ENCODE peak calls at places on chromosomes 11 and 22, in four cellular contexts. One of them, this sample, is unnamed.

GRCh38 chr22:26828311-26828710 is 170.9 kb downstream of the MIAT start:
- DNase-seq in IMR-90: no peak
- DNase-seq in H1: no peak
- DNase-seq in H9: no peak
- DNase-seq in this sample: no peak

GRCh38 chr11:117734596-117734995 is 62.4 kb downstream of the DSCAML1 start:
- DNase-seq in H9: no peak
- DNase-seq in IMR-90: no peak
- DNase-seq in H1: no peak
- DNase-seq in this sample: peak; percentile 27

GRCh38 chr22:27218012-27218483 is 560.7 kb downstream of the MIAT start:
- DNase-seq in IMR-90: no peak
- DNase-seq in H1: no peak
- DNase-seq in H9: no peak
- DNase-seq in this sample: no peak

GRCh38 chr22:49900441-49901230 is 17.6 kb downstream of the ALG12 start:
- DNase-seq in H1: no peak
- DNase-seq in H9: no peak
- DNase-seq in IMR-90: no peak
- DNase-seq in this sample: no peak

GRCh38 chr11:93747122-93747521 is 5.7 kb downstream of the C11orf54 start:
- DNase-seq in H9: no peak
- DNase-seq in H1: no peak
- DNase-seq in IMR-90: no peak
- DNase-seq in this sample: no peak

GRCh38 chr11:117826832-117827231 is 2.3 kb upstream of the FXYD2 start:
- DNase-seq in IMR-90: no peak
- DNase-seq in H9: no peak
- DNase-seq in H1: no peak
- DNase-seq in this sample: no peak

GRCh38 chr11:235180-235997 is 753 bp downstream of the SIRT3 start:
- DNase-seq in H1: no peak
- DNase-seq in IMR-90: peak; percentile 32
- DNase-seq in H9: no peak
- DNase-seq in this sample: no peak

GRCh38 chr22:35231585-35232084 is 25.7 kb upstream of the HMGXB4 start:
- DNase-seq in H1: peak; percentile 68
- DNase-seq in H9: peak; percentile 86
- DNase-seq in IMR-90: peak; percentile 55
- DNase-seq in this sample: peak; percentile 88

GRCh38 chr11:2171531-2171930 is at the start of gene TH:
- DNase-seq in H9: no peak
- DNase-seq in H1: no peak
- DNase-seq in IMR-90: no peak
- DNase-seq in this sample: no peak

GRCh38 chr11:118229274-118229847 is 4.5 kb upstream of the JAML start:
- DNase-seq in H9: no peak
- DNase-seq in IMR-90: no peak
- DNase-seq in H1: no peak
- DNase-seq in this sample: no peak

GRCh38 chr22:49995413-49996191 is 17.0 kb downstream of the IL17REL start:
- DNase-seq in H1: no peak
- DNase-seq in IMR-90: no peak
- DNase-seq in H9: no peak
- DNase-seq in this sample: no peak

GRCh38 chr22:48499456-48500425 is 1327.9 kb downstream of the BRD1 start:
- DNase-seq in H1: no peak
- DNase-seq in IMR-90: no peak
- DNase-seq in H9: no peak
- DNase-seq in this sample: no peak

GRCh38 chr22:46813816-46814597 is 51.6 kb downstream of the TBC1D22A start:
- DNase-seq in H9: no peak
- DNase-seq in H1: no peak
- DNase-seq in IMR-90: peak; percentile 61
- DNase-seq in this sample: peak; percentile 69

GRCh38 chr11:96341237-96342130 is 1.5 kb downstream of the MAML2 start:
- DNase-seq in IMR-90: peak; percentile 56
- DNase-seq in H9: peak; percentile 61
- DNase-seq in H1: no peak
- DNase-seq in this sample: no peak

GRCh38 chr22:17305076-17305475 is 64.2 kb upstream of the CECR2 start:
- DNase-seq in H1: no peak
- DNase-seq in H9: no peak
- DNase-seq in IMR-90: no peak
- DNase-seq in this sample: no peak

GRCh38 chr11:73298233-73298632 is 9.8 kb upstream of the ARHGEF17 start:
- DNase-seq in H9: no peak
- DNase-seq in IMR-90: no peak
- DNase-seq in H1: no peak
- DNase-seq in this sample: no peak

GRCh38 chr11:12914401-12914912 is 94.7 kb upstream of the RASSF10 start:
- DNase-seq in IMR-90: peak; percentile 33
- DNase-seq in H1: peak; percentile 87
- DNase-seq in H9: peak; percentile 96
- DNase-seq in this sample: peak; percentile 94

GRCh38 chr11:3169235-3169951 is 4.3 kb upstream of the OSBPL5 start:
- DNase-seq in H9: peak; percentile 73
- DNase-seq in H1: no peak
- DNase-seq in IMR-90: peak; percentile 73
- DNase-seq in this sample: peak; percentile 66

GRCh38 chr11:112498701-112499100 is 238.0 kb upstream of the PLET1 start:
- DNase-seq in H9: no peak
- DNase-seq in IMR-90: no peak
- DNase-seq in H1: no peak
- DNase-seq in this sample: no peak

GRCh38 chr11:93481696-93482095 is 61.5 kb downstream of the SMCO4 start:
- DNase-seq in H1: no peak
- DNase-seq in IMR-90: no peak
- DNase-seq in H9: no peak
- DNase-seq in this sample: no peak

GRCh38 chr11:112455791-112456190 is 195.1 kb upstream of the PLET1 start:
- DNase-seq in IMR-90: peak; percentile 9
- DNase-seq in H1: no peak
- DNase-seq in H9: no peak
- DNase-seq in this sample: no peak

GRCh38 chr11:6259638-6260019 is at the start of gene CCKBR:
- DNase-seq in H9: peak; percentile 65
- DNase-seq in H1: no peak
- DNase-seq in IMR-90: no peak
- DNase-seq in this sample: no peak

GRCh38 chr11:125071408-125071807 is 8.3 kb downstream of the SLC37A2 start:
- DNase-seq in IMR-90: no peak
- DNase-seq in H1: no peak
- DNase-seq in H9: peak; percentile 27
- DNase-seq in this sample: no peak

GRCh38 chr22:38316340-38317236 is 645 bp downstream of the CSNK1E start:
- DNase-seq in IMR-90: peak; percentile 51
- DNase-seq in H9: no peak
- DNase-seq in H1: no peak
- DNase-seq in this sample: peak; percentile 68

GRCh38 chr11:61955416-61956135 is 5.4 kb downstream of the BEST1 start:
- DNase-seq in H1: peak; percentile 83
- DNase-seq in H9: peak; percentile 95
- DNase-seq in IMR-90: no peak
- DNase-seq in this sample: peak; percentile 78

GRCh38 chr11:61952882-61953281 is 2.7 kb downstream of the BEST1 start:
- DNase-seq in IMR-90: no peak
- DNase-seq in H1: no peak
- DNase-seq in H9: no peak
- DNase-seq in this sample: no peak

GRCh38 chr11:61956191-61957027 is 6.3 kb downstream of the BEST1 start:
- DNase-seq in IMR-90: no peak
- DNase-seq in H1: no peak
- DNase-seq in H9: no peak
- DNase-seq in this sample: no peak

GRCh38 chr11:61954106-61955030 is 4.2 kb downstream of the BEST1 start:
- DNase-seq in IMR-90: no peak
- DNase-seq in H1: no peak
- DNase-seq in H9: no peak
- DNase-seq in this sample: no peak

GRCh38 chr11:61955031-61955415 is 4.9 kb downstream of the BEST1 start:
- DNase-seq in H9: peak; percentile 80
- DNase-seq in H1: no peak
- DNase-seq in IMR-90: peak; percentile 87
- DNase-seq in this sample: peak; percentile 89
- H3K4ac ChIP-seq in H9: no peak overlapping the region
- H3K4ac ChIP-seq in H1: no peak overlapping the region
- H3K4ac ChIP-seq in IMR-90: peak overlapping the region; percentile 96
- H3K4ac ChIP-seq in this sample: peak overlapping the region; percentile 61

DNA sequence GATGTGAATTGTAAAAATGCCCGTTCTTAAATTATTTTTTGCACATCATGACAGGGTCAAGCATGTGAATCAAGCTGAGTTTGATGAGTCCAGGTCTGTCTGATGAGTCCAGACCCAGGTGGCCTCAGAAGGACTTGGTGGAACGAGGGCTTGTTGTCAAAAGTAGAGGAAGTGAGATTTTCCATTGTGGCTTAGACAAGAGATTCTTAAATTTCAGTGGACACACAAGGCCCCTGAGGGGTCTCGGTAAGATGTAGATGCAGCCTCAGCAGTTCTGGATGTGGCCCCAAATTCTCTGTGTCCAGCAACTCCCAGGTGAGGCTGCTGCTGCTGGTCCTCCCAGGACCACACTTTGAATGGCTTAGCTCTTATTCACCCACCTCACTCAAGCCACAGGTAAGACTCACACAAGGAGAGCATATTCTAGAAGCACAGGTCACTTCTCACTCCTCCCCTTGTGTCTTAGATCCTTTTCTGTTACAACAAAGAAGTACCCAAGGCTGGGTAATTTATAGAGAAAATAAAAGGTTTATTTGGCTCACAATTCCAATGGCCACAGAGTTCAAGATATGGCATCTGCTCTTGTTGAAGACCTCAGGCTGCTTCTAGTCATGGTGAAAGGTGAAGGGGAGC is 98.8 kb downstream of the GGTLC2 start:
- DNase-seq in H1: no peak
- DNase-seq in IMR-90: no peak
- DNase-seq in H9: no peak
- DNase-seq in this sample: no peak
- H4K5ac ChIP-seq in H1: no peak overlapping the region
- H4K5ac ChIP-seq in IMR-90: no peak overlapping the region
- H4K5ac ChIP-seq in H9: no peak overlapping the region
- H4K5ac ChIP-seq in this sample: no peak overlapping the region

GRCh38 chr11:106468531-106468930 is 391.1 kb downstream of the AASDHPPT start:
- DNase-seq in H9: no peak
- DNase-seq in H1: no peak
- DNase-seq in IMR-90: no peak
- DNase-seq in this sample: no peak

GRCh38 chr11:106464728-106465127 is 387.3 kb downstream of the AASDHPPT start:
- DNase-seq in H1: no peak
- DNase-seq in IMR-90: no peak
- DNase-seq in H9: no peak
- DNase-seq in this sample: no peak

GRCh38 chr11:106468091-106468490 is 390.6 kb downstream of the AASDHPPT start:
- DNase-seq in IMR-90: peak; percentile 79
- DNase-seq in H9: no peak
- DNase-seq in H1: no peak
- DNase-seq in this sample: no peak

GRCh38 chr11:106467486-106467885 is 390.0 kb downstream of the AASDHPPT start:
- DNase-seq in H9: no peak
- DNase-seq in H1: no peak
- DNase-seq in IMR-90: no peak
- DNase-seq in this sample: no peak

GRCh38 chr11:106466441-106467190 is 389.2 kb downstream of the AASDHPPT start:
- DNase-seq in H1: no peak
- DNase-seq in H9: no peak
- DNase-seq in IMR-90: peak; percentile 94
- DNase-seq in this sample: no peak
- H3K4me2 ChIP-seq in H1: no peak overlapping the region
- H3K4me2 ChIP-seq in H9: no peak overlapping the region
- H3K4me2 ChIP-seq in IMR-90: peak overlapping the region; percentile 74
- H3K4me2 ChIP-seq in this sample: no peak overlapping the region

GRCh38 chr22:32760815-32761214 is 40.7 kb upstream of the TIMP3 start:
- DNase-seq in H9: no peak
- DNase-seq in H1: no peak
- DNase-seq in IMR-90: no peak
- DNase-seq in this sample: no peak
- H3K4ac ChIP-seq in H9: no peak overlapping the region
- H3K4ac ChIP-seq in H1: no peak overlapping the region
- H3K4ac ChIP-seq in IMR-90: peak overlapping the region; percentile 76
- H3K4ac ChIP-seq in this sample: no peak overlapping the region

GRCh38 chr11:68020575-68020974 is 9.9 kb upstream of the NDUFS8 start:
- DNase-seq in IMR-90: peak; percentile 35
- DNase-seq in H1: no peak
- DNase-seq in H9: peak; percentile 80
- DNase-seq in this sample: peak; percentile 61
- H4K5ac ChIP-seq in IMR-90: peak overlapping the region; percentile 4
- H4K5ac ChIP-seq in H1: no peak overlapping the region
- H4K5ac ChIP-seq in H9: no peak overlapping the region
- H4K5ac ChIP-seq in this sample: no peak overlapping the region

GRCh38 chr11:115886111-115886733 is 382.0 kb upstream of the CADM1 start:
- DNase-seq in IMR-90: no peak
- DNase-seq in H9: no peak
- DNase-seq in H1: no peak
- DNase-seq in this sample: peak; percentile 28
- H3K4me2 ChIP-seq in IMR-90: no peak overlapping the region
- H3K4me2 ChIP-seq in H9: no peak overlapping the region
- H3K4me2 ChIP-seq in H1: no peak overlapping the region
- H3K4me2 ChIP-seq in this sample: no peak overlapping the region

DNA sequence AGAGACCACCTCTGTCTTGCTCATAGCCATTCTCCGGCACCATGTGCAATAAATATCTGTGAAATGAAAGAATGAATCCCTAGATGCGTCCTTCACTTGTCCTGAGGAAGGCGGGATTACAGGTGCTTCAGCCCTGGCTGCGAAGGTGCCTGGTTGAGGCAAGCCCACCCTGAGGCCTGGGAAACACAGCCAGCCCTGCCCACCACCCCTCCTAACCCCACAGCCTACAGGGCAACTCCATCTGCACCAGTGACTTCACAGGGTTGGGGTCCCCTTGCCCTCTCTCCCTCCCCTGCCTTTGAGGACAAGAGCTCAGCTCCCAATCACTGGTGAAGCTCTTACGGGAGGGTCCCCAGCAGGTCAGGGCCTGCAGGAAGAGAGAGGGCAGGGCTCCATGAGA is 17.5 kb upstream of the SCGB1A1 start:
- DNase-seq in IMR-90: no peak
- DNase-seq in H9: no peak
- DNase-seq in H1: no peak
- DNase-seq in this sample: no peak
- H3K4ac ChIP-seq in IMR-90: peak overlapping the region; percentile 69
- H3K4ac ChIP-seq in H9: no peak overlapping the region
- H3K4ac ChIP-seq in H1: no peak overlapping the region
- H3K4ac ChIP-seq in this sample: no peak overlapping the region

GRCh38 chr22:44335903-44336803 is 23.4 kb upstream of the SHISAL1 start:
- DNase-seq in H1: no peak
- DNase-seq in IMR-90: no peak
- DNase-seq in H9: peak; percentile 42
- DNase-seq in this sample: peak; percentile 55
- H4K5ac ChIP-seq in H1: no peak overlapping the region
- H4K5ac ChIP-seq in IMR-90: no peak overlapping the region
- H4K5ac ChIP-seq in H9: no peak overlapping the region
- H4K5ac ChIP-seq in this sample: no peak overlapping the region

This sample was measured in mesendoderm.